ENCODE peak calls at places on chromosomes 4 and X, in seven cellular contexts. I is ovary; Z is keratinocyte; V is sigmoid colon; M is CD4-positive, CD25-positive, alpha-beta regulatory T cell; J is IMR-90; S is right lobe of liver. B is an unnamed sample. For H3K4me1, the result is how much of the 10 kb centered on the place peaks cover.

GRCh38 chr4:141158219-141158618 is 24.9 kb upstream of the RNF150 start:
- DNase-seq in I (no peak), Z (no peak), V (no peak), M (peak), J (peak), S (no peak), B (peak)

GRCh38 chr4:10596586-10597285 is 87.8 kb downstream of the CLNK start:
- DNase-seq in I (no peak), Z (no peak), V (no peak), M (no peak), J (no peak), S (no peak), B (no peak)

GRCh38 chr4:91963489-91963888 is 340.3 kb upstream of the GRID2 start:
- DNase-seq in I (no peak), Z (no peak), V (no peak), M (no peak), J (peak), S (no peak), B (no peak)

GRCh38 chr4:56752985-56753384 is 68.5 kb downstream of the SPINK2 start:
- DNase-seq in I (no peak), Z (no peak), V (no peak), M (no peak), J (no peak), S (no peak), B (peak)

GRCh38 chrX:152817082-152817744 is 13.3 kb downstream of the CETN2 start:
- DNase-seq in I (no peak), Z (no peak), V (no peak), M (peak), J (peak), S (no peak), B (peak)

GRCh38 chr4:110610940-110611785 is 11.7 kb downstream of the PITX2 start:
- DNase-seq in I (no peak), Z (no peak), V (no peak), M (no peak), J (no peak), S (no peak), B (peak)

GRCh38 chr4:85720736-85721135 is 245.8 kb downstream of the ARHGAP24 start:
- DNase-seq in I (no peak), Z (no peak), V (no peak), M (no peak), J (peak), S (no peak), B (peak)

GRCh38 chrX:150482537-150483217 is 85.7 kb upstream of the MTM1 start:
- DNase-seq in I (no peak), Z (no peak), V (no peak), M (peak), J (peak), S (no peak), B (no peak)

GRCh38 chr4:80008971-80009370 is 64.1 kb downstream of the ANTXR2 start:
- DNase-seq in I (no peak), Z (no peak), V (no peak), M (no peak), J (no peak), S (no peak), B (no peak)

GRCh38 chrX:2397648-2398340 is 103.0 kb downstream of the DHRSX start:
- DNase-seq in I (no peak), Z (no peak), V (no peak), M (no peak), J (peak), S (no peak), B (no peak)

GRCh38 chrX:16662402-16662801 is 12.4 kb downstream of the S100G start:
- DNase-seq in I (no peak), Z (no peak), V (no peak), M (no peak), J (no peak), S (no peak), B (no peak)

GRCh38 chr4:25113915-25114904 is 46.0 kb downstream of the SEPSECS start:
- DNase-seq in I (no peak), Z (no peak), V (no peak), M (no peak), J (peak), S (no peak), B (no peak)

GRCh38 chrX:17736856-17737706 is at the start of gene SCML1:
- DNase-seq in I (peak), Z (peak), V (peak), M (peak), J (peak), S (peak), B (peak)

GRCh38 chr4:125719987-125720386 is 405.2 kb downstream of the FAT4 start:
- DNase-seq in I (no peak), Z (no peak), V (no peak), M (no peak), J (peak), S (no peak), B (no peak)

GRCh38 chr4:153243464-153243863 is 39.2 kb downstream of the TRIM2 start:
- DNase-seq in I (no peak), Z (no peak), V (no peak), M (no peak), J (no peak), S (no peak), B (peak)
- H3K4me1 ChIP-seq in I (under half), Z (under half), V (under half), M (under half), J (under half), S (under half), B (under half)

GRCh38 chr4:2796261-2797187 is 3.6 kb downstream of the SH3BP2 start:
- DNase-seq in I (peak), Z (peak), V (peak), M (no peak), J (peak), S (peak), B (peak)

GRCh38 chr4:2798399-2799301 is 5.8 kb downstream of the SH3BP2 start:
- DNase-seq in I (peak), Z (no peak), V (peak), M (peak), J (no peak), S (peak), B (peak)

GRCh38 chr4:2799444-2799911 is 6.6 kb downstream of the SH3BP2 start:
- DNase-seq in I (peak), Z (no peak), V (peak), M (no peak), J (no peak), S (peak), B (no peak)

GRCh38 chr4:2797188-2797544 is 4.3 kb downstream of the SH3BP2 start:
- DNase-seq in I (peak), Z (no peak), V (peak), M (no peak), J (no peak), S (peak), B (no peak)

GRCh38 chr4:2797545-2798305 is 4.8 kb downstream of the SH3BP2 start:
- DNase-seq in I (no peak), Z (no peak), V (peak), M (peak), J (no peak), S (peak), B (peak)
- H3K4me1 ChIP-seq in I (under half), Z (half or more), V (half or more), M (half or more), J (half or more), S (under half), B (under half)

GRCh38 chr4:182746876-182747275 is 170.3 kb downstream of the DCTD start:
- DNase-seq in I (no peak), Z (no peak), V (no peak), M (no peak), J (no peak), S (no peak), B (no peak)

GRCh38 chr4:182749768-182750167 is 167.4 kb downstream of the DCTD start:
- DNase-seq in I (no peak), Z (no peak), V (no peak), M (no peak), J (peak), S (no peak), B (no peak)

GRCh38 chr4:182748283-182748682 is 168.9 kb downstream of the DCTD start:
- DNase-seq in I (no peak), Z (no peak), V (no peak), M (no peak), J (no peak), S (no peak), B (no peak)

GRCh38 chr4:182752158-182752910 is 164.9 kb downstream of the DCTD start:
- DNase-seq in I (no peak), Z (no peak), V (no peak), M (no peak), J (peak), S (no peak), B (no peak)

DNA sequence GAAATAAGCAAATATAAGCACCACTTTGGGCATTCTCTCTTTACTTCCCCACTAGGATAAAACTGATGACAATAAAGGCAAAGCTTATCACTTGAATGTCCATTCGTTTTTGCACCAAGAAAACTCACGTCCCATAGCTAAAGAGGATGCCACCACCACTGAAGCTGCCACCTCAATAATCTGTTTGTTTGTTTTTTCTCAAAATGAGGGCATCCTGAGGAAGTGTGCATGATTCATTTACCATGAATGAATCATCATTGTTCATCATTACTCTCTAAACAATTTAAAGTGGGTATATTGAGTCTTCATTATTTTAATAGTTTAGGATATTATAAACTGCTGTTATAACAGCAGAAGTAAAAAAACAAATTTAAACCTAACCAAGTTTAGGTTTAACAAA is 168.2 kb downstream of the DCTD start:
- DNase-seq in I (no peak), Z (no peak), V (no peak), M (no peak), J (peak), S (no peak), B (no peak)
- H3K4me1 ChIP-seq in I (under half), Z (under half), V (under half), M (under half), J (under half), S (under half), B (under half)

GRCh38 chrX:134547047-134547679 is 87.2 kb downstream of the HPRT1 start:
- DNase-seq in I (no peak), Z (no peak), V (no peak), M (no peak), J (peak), S (no peak), B (no peak)
- H3K4me1 ChIP-seq in I (under half), Z (under half), V (under half), M (under half), J (under half), S (under half), B (under half)

DNA sequence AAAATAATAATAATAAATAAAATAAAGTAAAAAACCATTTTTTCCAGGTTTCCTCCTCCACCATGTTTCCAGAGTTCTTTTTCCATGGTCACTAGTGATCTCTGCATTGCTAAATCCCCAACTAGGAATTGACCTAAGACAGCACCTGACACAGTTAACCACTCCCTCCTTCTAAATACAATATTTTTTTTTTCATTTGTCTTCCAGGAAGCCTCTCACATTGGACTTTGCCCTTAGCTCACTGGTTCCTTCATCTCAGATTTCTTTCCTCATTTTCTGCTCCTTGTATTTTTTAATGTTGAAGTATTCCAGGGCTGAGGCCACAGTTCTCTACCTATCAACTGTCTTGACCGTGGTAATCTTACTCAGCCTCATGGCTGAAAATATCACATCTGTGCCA is 187.3 kb upstream of the FAM241A start:
- DNase-seq in I (no peak), Z (no peak), V (no peak), M (no peak), J (no peak), S (no peak), B (peak)
- H3K4me1 ChIP-seq in I (under half), Z (under half), V (under half), M (under half), J (under half), S (under half), B (under half)

GRCh38 chr4:143389543-143390195 is 53.0 kb downstream of the GAB1 start:
- DNase-seq in I (no peak), Z (no peak), V (no peak), M (no peak), J (peak), S (no peak), B (no peak)
- H3K4me1 ChIP-seq in I (under half), Z (under half), V (half or more), M (under half), J (under half), S (under half), B (under half)

GRCh38 chr4:98101988-98102387 is 41.3 kb downstream of the STPG2 start:
- DNase-seq in I (no peak), Z (no peak), V (no peak), M (no peak), J (no peak), S (no peak), B (no peak)
- H3K4me1 ChIP-seq in I (under half), Z (under half), V (under half), M (under half), J (under half), S (under half), B (under half)

DNA sequence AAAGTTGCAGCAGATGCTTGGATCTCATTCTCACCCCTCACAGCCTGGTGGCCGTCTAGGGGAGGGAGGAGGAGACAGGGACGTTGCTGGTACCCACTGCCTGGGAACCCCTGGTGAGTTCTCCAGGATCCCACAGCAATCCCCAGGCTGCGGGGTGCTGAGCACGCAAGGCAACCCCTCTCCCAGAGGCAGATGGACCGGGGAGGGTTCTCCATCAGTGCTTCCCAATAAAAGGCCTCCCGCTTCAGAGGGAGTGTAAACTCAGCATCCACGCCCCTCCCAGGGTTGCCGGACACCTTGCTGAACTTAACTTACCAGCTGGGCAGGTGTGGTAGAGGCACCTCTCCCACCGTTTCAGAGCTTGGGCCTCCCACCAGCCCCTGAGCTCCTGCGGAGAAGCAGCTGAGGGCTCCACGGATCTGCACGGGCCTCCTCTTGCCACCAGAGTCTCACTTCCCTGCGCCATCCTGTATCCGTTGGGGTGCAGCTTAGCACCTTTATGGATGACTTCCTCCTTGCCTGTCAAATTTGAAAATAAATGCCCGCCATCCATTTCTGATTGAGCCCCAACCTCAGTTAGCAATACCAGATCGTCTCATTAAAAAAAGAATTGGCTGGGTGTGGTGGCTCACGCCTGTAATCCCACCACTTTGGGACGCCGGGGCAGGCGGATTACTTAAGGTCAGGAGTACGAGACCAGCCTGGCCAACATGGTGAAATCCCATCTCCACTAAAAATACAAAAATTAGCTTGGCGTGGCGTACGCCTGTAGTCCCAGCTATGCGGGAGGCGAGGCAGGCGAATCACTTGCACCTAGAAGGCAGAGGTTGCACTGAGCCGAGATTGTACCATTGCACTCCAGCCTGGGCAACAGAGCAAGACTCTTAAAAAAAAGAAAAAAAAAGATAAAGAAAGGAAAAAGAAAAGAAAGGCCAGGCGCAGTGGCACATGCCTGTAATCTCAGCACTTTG is 14.8 kb upstream of the TBC1D14 start:
- DNase-seq in I (peak), Z (no peak), V (peak), M (no peak), J (no peak), S (no peak), B (no peak)
- H3K4me1 ChIP-seq in I (under half), Z (under half), V (under half), M (under half), J (under half), S (under half), B (under half)